ENCODE peak calls at places on chromosome X, in nine cellular contexts. N is DND-41; B is K562; W is epithelial cell of esophagus; E is activated CD8-positive, alpha-beta T cell treated with anti-CD3 and anti-CD28 coated beads for 36 hours; L is NB4; I is hepatocyte; R is right atrium auricular region; A is H9. J is an unnamed sample.

GRCh38 chrX:66030505-66031317 is 9.2 kb downstream of the VSIG4 start:
- DNase-seq in N (no peak), B (peak), W (peak), E (peak), L (peak), I (peak), R (no peak), A (peak), J (peak)

GRCh38 chrX:102765217-102765616 is 44.7 kb downstream of the GPRASP3 start:
- DNase-seq in N (no peak), B (no peak), W (peak), E (no peak), L (no peak), I (no peak), R (peak), A (no peak), J (no peak)

GRCh38 chrX:19990519-19991349 is at the start of gene BCLAF3:
- DNase-seq in N (peak), B (peak), W (peak), E (peak), L (peak), I (peak), R (peak), A (peak), J (peak)

GRCh38 chrX:129716507-129716906 is 22.3 kb upstream of the XPNPEP2 start:
- DNase-seq in N (no peak), B (no peak), W (no peak), E (no peak), L (no peak), I (no peak), R (no peak), A (no peak), J (no peak)

GRCh38 chrX:47179221-47179927 is 14.3 kb upstream of the UBA1 start:
- DNase-seq in N (no peak), B (no peak), W (peak), E (no peak), L (no peak), I (no peak), R (peak), A (no peak), J (no peak)

GRCh38 chrX:69109706-69110635 is 55.3 kb downstream of the PJA1 start:
- DNase-seq in N (no peak), B (peak), W (peak), E (no peak), L (no peak), I (peak), R (no peak), A (peak), J (no peak)

GRCh38 chrX:47093248-47093647 is 15.0 kb downstream of the RGN start:
- DNase-seq in N (peak), B (no peak), W (peak), E (peak), L (peak), I (peak), R (no peak), A (no peak), J (no peak)

GRCh38 chrX:123971963-123972362 is 10.5 kb downstream of the STAG2 start:
- DNase-seq in N (no peak), B (no peak), W (no peak), E (no peak), L (peak), I (no peak), R (no peak), A (no peak), J (no peak)

GRCh38 chrX:31021537-31021936 is 50.3 kb downstream of the FTHL17 start:
- DNase-seq in N (no peak), B (no peak), W (no peak), E (no peak), L (no peak), I (no peak), R (no peak), A (no peak), J (no peak)

GRCh38 chrX:48703642-48704481 is 7.3 kb downstream of the SUV39H1 start:
- DNase-seq in N (no peak), B (no peak), W (peak), E (no peak), L (no peak), I (no peak), R (no peak), A (no peak), J (no peak)

GRCh38 chrX:127389900-127390299 is 570.4 kb downstream of the PRR32 start:
- DNase-seq in N (no peak), B (no peak), W (no peak), E (no peak), L (no peak), I (no peak), R (no peak), A (no peak), J (no peak)

GRCh38 chrX:40006025-40007017 is 91.4 kb downstream of the BCOR start:
- DNase-seq in N (peak), B (no peak), W (no peak), E (peak), L (peak), I (peak), R (no peak), A (peak), J (peak)

GRCh38 chrX:140172401-140172800 is 207.1 kb upstream of the CXorf66 start:
- DNase-seq in N (no peak), B (no peak), W (no peak), E (no peak), L (no peak), I (no peak), R (no peak), A (no peak), J (no peak)

GRCh38 chrX:153884136-153885076 is 1.6 kb downstream of the L1CAM start:
- DNase-seq in N (no peak), B (no peak), W (peak), E (no peak), L (no peak), I (no peak), R (no peak), A (no peak), J (no peak)

GRCh38 chrX:42128020-42128419 is 204.7 kb upstream of the CASK start:
- DNase-seq in N (peak), B (no peak), W (no peak), E (peak), L (no peak), I (no peak), R (no peak), A (no peak), J (no peak)

GRCh38 chrX:68571292-68572256 is 72.7 kb downstream of the YIPF6 start:
- DNase-seq in N (no peak), B (peak), W (peak), E (peak), L (peak), I (peak), R (no peak), A (no peak), J (no peak)

DNA sequence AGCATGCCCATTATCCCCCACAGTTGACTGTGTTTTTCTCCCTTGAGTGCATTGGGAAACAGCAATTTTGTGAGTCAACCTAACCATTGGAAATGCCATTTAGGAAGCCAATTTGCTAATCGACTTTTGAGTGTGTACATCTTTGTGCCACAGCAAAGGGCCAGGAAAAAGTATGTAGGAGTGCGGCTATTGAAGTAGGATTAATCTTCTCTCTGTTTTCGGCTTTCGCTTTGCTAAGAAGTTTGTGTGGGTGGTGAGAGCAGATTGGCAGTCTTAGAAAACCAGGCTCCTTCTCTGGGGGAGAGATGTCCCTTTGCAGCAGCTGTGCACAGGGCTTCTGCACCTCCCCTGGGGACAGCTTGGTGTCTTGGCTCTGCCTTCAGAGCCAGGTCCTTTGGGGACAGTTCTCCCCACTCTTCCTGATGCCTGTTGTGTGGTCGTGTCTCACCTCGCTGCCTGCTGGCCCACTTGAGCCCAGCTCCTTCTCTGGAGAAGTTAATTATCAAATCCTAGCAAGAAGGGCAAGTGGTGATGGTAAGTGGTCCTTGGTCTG is 74.5 kb downstream of the GEMIN8 start:
- DNase-seq in N (no peak), B (no peak), W (no peak), E (no peak), L (no peak), I (no peak), R (no peak), A (no peak), J (no peak)
- TF ChIP-seq CTCF in N (no peak), B (no peak), W (no peak), E (no peak), L (no peak), I (no peak), R (no peak), A (no peak), J (no peak)

GRCh38 chrX:1813809-1814208 is 198.9 kb downstream of the ASMT start:
- DNase-seq in N (peak), B (no peak), W (no peak), E (peak), L (no peak), I (no peak), R (no peak), A (no peak), J (peak)
- TF ChIP-seq CTCF in N (no peak), B (no peak), W (no peak), E (no peak), L (no peak), I (no peak), R (no peak), A (no peak), J (no peak)

GRCh38 chrX:1323315-1323714 is 13.3 kb upstream of the IL3RA start:
- DNase-seq in N (peak), B (peak), W (no peak), E (peak), L (peak), I (peak), R (no peak), A (peak), J (peak)
- TF ChIP-seq CTCF in N (peak), B (peak), W (no peak), E (peak), L (peak), I (peak), R (no peak), A (peak), J (peak)

DNA sequence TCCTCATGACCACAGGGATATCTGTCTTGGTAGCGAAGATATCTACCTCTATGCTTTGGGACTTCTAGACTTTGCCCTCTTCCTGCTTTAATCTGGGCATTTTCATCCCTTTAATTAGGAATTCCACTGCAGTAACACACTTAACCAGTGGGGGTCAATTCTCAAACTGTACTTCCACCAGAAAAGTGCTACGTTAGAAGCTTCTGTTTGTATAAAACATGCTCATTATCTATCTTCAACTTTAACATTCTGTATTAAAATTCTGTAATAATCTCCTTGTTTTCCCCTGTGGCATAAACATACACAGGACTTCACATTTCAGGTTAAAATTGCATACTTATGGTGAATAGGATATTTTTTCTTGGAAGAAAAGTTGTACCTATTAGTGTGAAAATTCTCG is 105.6 kb downstream of the AMMECR1 start:
- DNase-seq in N (no peak), B (peak), W (no peak), E (no peak), L (no peak), I (no peak), R (no peak), A (no peak), J (no peak)
- TF ChIP-seq CTCF in N (no peak), B (peak), W (no peak), E (no peak), L (no peak), I (no peak), R (no peak), A (peak), J (peak)

GRCh38 chrX:27842867-27843266 is 35.1 kb downstream of the MAGEB10 start:
- DNase-seq in N (no peak), B (no peak), W (no peak), E (no peak), L (no peak), I (no peak), R (no peak), A (no peak), J (no peak)

GRCh38 chrX:27840881-27841280 is 33.1 kb downstream of the MAGEB10 start:
- DNase-seq in N (no peak), B (no peak), W (no peak), E (no peak), L (no peak), I (no peak), R (no peak), A (no peak), J (no peak)

DNA sequence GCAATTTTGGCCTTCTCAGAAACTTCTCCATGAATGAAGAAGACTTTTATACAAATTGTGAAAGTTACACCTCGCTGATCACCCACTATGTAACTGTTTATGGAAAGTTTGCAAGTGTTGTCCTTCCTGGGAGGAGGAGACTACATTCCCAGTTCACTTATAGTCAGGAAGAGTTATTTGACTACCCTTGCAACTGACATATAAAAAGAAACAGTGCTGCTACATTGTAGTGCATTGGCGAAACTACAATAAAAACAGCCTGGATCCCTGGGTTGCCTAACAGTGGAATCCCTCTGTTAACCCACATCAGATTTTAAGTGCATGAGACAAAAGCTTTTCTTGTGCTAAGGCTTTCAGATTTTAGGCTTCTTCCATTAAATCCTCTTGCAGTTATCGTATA is 30.4 kb downstream of the MAGEB10 start:
- DNase-seq in N (no peak), B (no peak), W (no peak), E (no peak), L (no peak), I (no peak), R (no peak), A (no peak), J (no peak)
- TF ChIP-seq CTCF in N (no peak), B (no peak), W (no peak), E (no peak), L (no peak), I (no peak), R (no peak), A (no peak), J (no peak)

DNA sequence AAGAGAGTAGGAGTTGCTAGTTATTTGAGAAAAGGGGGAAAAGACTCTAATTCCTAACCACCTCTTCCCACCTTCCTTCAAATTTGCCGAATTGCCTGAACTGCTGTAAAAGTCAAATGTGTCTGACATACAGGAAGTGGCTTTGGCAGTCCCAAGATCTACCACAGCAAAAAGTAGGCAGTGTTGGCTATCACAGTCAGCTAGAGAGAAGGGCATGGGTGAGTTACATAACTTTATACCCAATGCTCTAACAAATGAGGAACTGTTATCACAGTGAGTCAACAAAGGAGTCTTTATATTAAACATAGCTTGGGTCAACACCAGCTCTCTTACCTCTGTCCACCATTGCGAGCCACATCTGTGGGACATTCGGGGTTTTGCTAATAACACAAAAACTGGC is 2.4 kb upstream of the MBNL3 start:
- DNase-seq in N (peak), B (no peak), W (peak), E (peak), L (peak), I (peak), R (no peak), A (no peak), J (no peak)
- TF ChIP-seq CTCF in N (peak), B (no peak), W (peak), E (no peak), L (peak), I (peak), R (no peak), A (peak), J (no peak)

GRCh38 chrX:147376601-147377387 is 534.9 kb upstream of the FMR1 start:
- DNase-seq in N (peak), B (no peak), W (no peak), E (no peak), L (no peak), I (no peak), R (no peak), A (peak), J (no peak)
- TF ChIP-seq CTCF in N (no peak), B (no peak), W (no peak), E (no peak), L (no peak), I (no peak), R (no peak), A (no peak), J (no peak)